ENCODE peak calls at places on chromosome 2, in six cellular contexts. One of them, this sample, is unnamed.

GRCh38 chr2:161141033-161141432 is 19.2 kb upstream of the TANK start:
- DNase-seq in skeletal muscle cell: no peak
- DNase-seq in NCI-H774: no peak
- DNase-seq in brain microvascular endothelial cell: no peak
- DNase-seq in frontal cortex: no peak
- DNase-seq in NCI-H748 treated with DMSO at 0.1 percent for 48 hours: no peak
- DNase-seq in this sample: no peak

GRCh38 chr2:33015421-33016142 is 68.8 kb downstream of the LTBP1 start:
- DNase-seq in frontal cortex: no peak
- DNase-seq in NCI-H748 treated with DMSO at 0.1 percent for 48 hours: no peak
- DNase-seq in NCI-H774: no peak
- DNase-seq in brain microvascular endothelial cell: peak
- DNase-seq in skeletal muscle cell: peak
- DNase-seq in this sample: no peak

GRCh38 chr2:127655209-127656073 is 9.5 kb downstream of the GPR17 start:
- DNase-seq in NCI-H748 treated with DMSO at 0.1 percent for 48 hours: no peak
- DNase-seq in brain microvascular endothelial cell: no peak
- DNase-seq in skeletal muscle cell: no peak
- DNase-seq in NCI-H774: no peak
- DNase-seq in frontal cortex: no peak
- DNase-seq in this sample: no peak

GRCh38 chr2:28606986-28607441 is 111.2 kb downstream of the PLB1 start:
- DNase-seq in NCI-H774: no peak
- DNase-seq in skeletal muscle cell: no peak
- DNase-seq in frontal cortex: no peak
- DNase-seq in brain microvascular endothelial cell: no peak
- DNase-seq in NCI-H748 treated with DMSO at 0.1 percent for 48 hours: no peak
- DNase-seq in this sample: no peak

GRCh38 chr2:178069551-178069950 is 3.0 kb downstream of the PDE11A start:
- DNase-seq in frontal cortex: no peak
- DNase-seq in NCI-H748 treated with DMSO at 0.1 percent for 48 hours: no peak
- DNase-seq in brain microvascular endothelial cell: no peak
- DNase-seq in skeletal muscle cell: no peak
- DNase-seq in NCI-H774: peak
- DNase-seq in this sample: no peak

GRCh38 chr2:96103906-96104861 is 12.2 kb downstream of the ADRA2B start:
- DNase-seq in skeletal muscle cell: no peak
- DNase-seq in frontal cortex: no peak
- DNase-seq in brain microvascular endothelial cell: no peak
- DNase-seq in NCI-H774: no peak
- DNase-seq in NCI-H748 treated with DMSO at 0.1 percent for 48 hours: no peak
- DNase-seq in this sample: no peak

GRCh38 chr2:239502430-239503221 is 101.8 kb upstream of the HDAC4 start:
- DNase-seq in NCI-H774: peak
- DNase-seq in brain microvascular endothelial cell: no peak
- DNase-seq in skeletal muscle cell: no peak
- DNase-seq in NCI-H748 treated with DMSO at 0.1 percent for 48 hours: no peak
- DNase-seq in frontal cortex: no peak
- DNase-seq in this sample: peak

GRCh38 chr2:20421988-20422678 is 24.7 kb upstream of the RHOB start:
- DNase-seq in skeletal muscle cell: peak
- DNase-seq in NCI-H774: no peak
- DNase-seq in frontal cortex: no peak
- DNase-seq in NCI-H748 treated with DMSO at 0.1 percent for 48 hours: no peak
- DNase-seq in brain microvascular endothelial cell: peak
- DNase-seq in this sample: no peak

GRCh38 chr2:205079173-205079572 is 533.9 kb downstream of the PARD3B start:
- DNase-seq in brain microvascular endothelial cell: no peak
- DNase-seq in frontal cortex: no peak
- DNase-seq in skeletal muscle cell: no peak
- DNase-seq in NCI-H774: no peak
- DNase-seq in NCI-H748 treated with DMSO at 0.1 percent for 48 hours: no peak
- DNase-seq in this sample: no peak

GRCh38 chr2:121640380-121641326 is 8.6 kb downstream of the CLASP1 start:
- DNase-seq in NCI-H748 treated with DMSO at 0.1 percent for 48 hours: no peak
- DNase-seq in brain microvascular endothelial cell: no peak
- DNase-seq in frontal cortex: no peak
- DNase-seq in skeletal muscle cell: no peak
- DNase-seq in NCI-H774: no peak
- DNase-seq in this sample: no peak

GRCh38 chr2:231272961-231273360 is 74.5 kb downstream of the ARMC9 start:
- DNase-seq in NCI-H774: no peak
- DNase-seq in skeletal muscle cell: no peak
- DNase-seq in NCI-H748 treated with DMSO at 0.1 percent for 48 hours: no peak
- DNase-seq in brain microvascular endothelial cell: no peak
- DNase-seq in frontal cortex: no peak
- DNase-seq in this sample: no peak

GRCh38 chr2:207448006-207448405 is 81.8 kb upstream of the CREB1 start:
- DNase-seq in skeletal muscle cell: no peak
- DNase-seq in NCI-H774: no peak
- DNase-seq in frontal cortex: no peak
- DNase-seq in NCI-H748 treated with DMSO at 0.1 percent for 48 hours: no peak
- DNase-seq in brain microvascular endothelial cell: no peak
- DNase-seq in this sample: no peak

This sample was measured in NCI-H2081.